ENCODE peak calls at places on chromosome 18, in ten cellular contexts. Z, A, J, F, X, W, H, L, N and V are unnamed samples.

GRCh38 chr18:77108001-77108692 is 24.4 kb downstream of the MBP start:
- DNase-seq in Z (peak), A (peak), J (no peak), F (no peak), X (no peak), W (peak), H (peak), L (no peak), N (peak), V (peak)

GRCh38 chr18:74476154-74476553 is 19.0 kb upstream of the DIPK1C start:
- DNase-seq in Z (peak), A (peak), J (no peak), F (no peak), X (peak), W (peak), H (peak), L (no peak), N (no peak), V (no peak)

GRCh38 chr18:44033144-44033543 is 647.5 kb upstream of the SETBP1 start:
- DNase-seq in Z (no peak), A (no peak), J (no peak), F (no peak), X (no peak), W (no peak), H (no peak), L (no peak), N (no peak), V (no peak)

GRCh38 chr18:41906528-41907256 is 48.3 kb upstream of the PIK3C3 start:
- DNase-seq in Z (peak), A (no peak), J (peak), F (no peak), X (no peak), W (peak), H (no peak), L (peak), N (peak), V (peak)

GRCh38 chr18:70382032-70382431 is 93.2 kb downstream of the SOCS6 start:
- DNase-seq in Z (no peak), A (no peak), J (no peak), F (peak), X (no peak), W (no peak), H (no peak), L (no peak), N (no peak), V (no peak)

GRCh38 chr18:31120594-31120993 is 18.4 kb upstream of the DSC2 start:
- DNase-seq in Z (no peak), A (no peak), J (no peak), F (no peak), X (no peak), W (no peak), H (no peak), L (no peak), N (no peak), V (no peak)

GRCh38 chr18:73168171-73168570 is 300.4 kb upstream of the NETO1 start:
- DNase-seq in Z (no peak), A (no peak), J (no peak), F (no peak), X (no peak), W (no peak), H (no peak), L (no peak), N (no peak), V (no peak)

GRCh38 chr18:60053747-60054304 is 154.0 kb downstream of the PMAIP1 start:
- DNase-seq in Z (peak), A (no peak), J (peak), F (no peak), X (no peak), W (peak), H (no peak), L (peak), N (peak), V (peak)

GRCh38 chr18:9516437-9517064 is 41.2 kb downstream of the RALBP1 start:
- DNase-seq in Z (peak), A (no peak), J (no peak), F (no peak), X (no peak), W (peak), H (no peak), L (no peak), N (no peak), V (peak)

GRCh38 chr18:41761329-41762028 is 193.6 kb upstream of the PIK3C3 start:
- DNase-seq in Z (peak), A (no peak), J (no peak), F (no peak), X (no peak), W (peak), H (no peak), L (no peak), N (peak), V (peak)

GRCh38 chr18:45548614-45549013 is 66.7 kb upstream of the SLC14A2 start:
- DNase-seq in Z (no peak), A (no peak), J (no peak), F (no peak), X (no peak), W (no peak), H (no peak), L (no peak), N (no peak), V (no peak)

GRCh38 chr18:40473221-40473620 is 1481.8 kb upstream of the PIK3C3 start:
- DNase-seq in Z (no peak), A (no peak), J (no peak), F (no peak), X (no peak), W (no peak), H (no peak), L (no peak), N (no peak), V (no peak)

GRCh38 chr18:9058426-9058825 is 44.1 kb upstream of the NDUFV2 start:
- DNase-seq in Z (no peak), A (no peak), J (no peak), F (no peak), X (no peak), W (peak), H (no peak), L (no peak), N (peak), V (no peak)

GRCh38 chr18:53541924-53542323 is 682.5 kb downstream of the MBD2 start:
- DNase-seq in Z (no peak), A (no peak), J (no peak), F (no peak), X (no peak), W (no peak), H (no peak), L (no peak), N (no peak), V (no peak)

GRCh38 chr18:80074183-80074582 is 34.9 kb upstream of the ADNP2 start:
- DNase-seq in Z (no peak), A (no peak), J (no peak), F (no peak), X (no peak), W (no peak), H (no peak), L (no peak), N (no peak), V (no peak)

GRCh38 chr18:30139631-30140287 is 902.8 kb downstream of the DSC3 start:
- DNase-seq in Z (no peak), A (no peak), J (no peak), F (no peak), X (no peak), W (no peak), H (no peak), L (no peak), N (no peak), V (no peak)

GRCh38 chr18:13381331-13381730 is 162.8 kb downstream of the LDLRAD4 start:
- DNase-seq in Z (no peak), A (no peak), J (no peak), F (no peak), X (no peak), W (no peak), H (no peak), L (no peak), N (no peak), V (no peak)

GRCh38 chr18:26096852-26097251 is 6.4 kb upstream of the SS18 start:
- DNase-seq in Z (no peak), A (no peak), J (no peak), F (no peak), X (no peak), W (no peak), H (no peak), L (no peak), N (no peak), V (no peak)

GRCh38 chr18:44149706-44150105 is 531.0 kb upstream of the SETBP1 start:
- DNase-seq in Z (peak), A (no peak), J (no peak), F (no peak), X (no peak), W (peak), H (no peak), L (no peak), N (peak), V (peak)

GRCh38 chr18:25915907-25916306 is 174.5 kb downstream of the SS18 start:
- DNase-seq in Z (no peak), A (no peak), J (no peak), F (no peak), X (no peak), W (no peak), H (no peak), L (no peak), N (no peak), V (no peak)

GRCh38 chr18:44518091-44518490 is 162.6 kb upstream of the SETBP1 start:
- DNase-seq in Z (no peak), A (no peak), J (no peak), F (no peak), X (no peak), W (peak), H (no peak), L (no peak), N (no peak), V (no peak)

GRCh38 chr18:28123401-28124030 is 53.4 kb downstream of the CDH2 start:
- DNase-seq in Z (no peak), A (no peak), J (no peak), F (no peak), X (no peak), W (peak), H (no peak), L (no peak), N (no peak), V (no peak)

GRCh38 chr18:79489048-79489899 is 93.5 kb downstream of the NFATC1 start:
- DNase-seq in Z (no peak), A (no peak), J (no peak), F (peak), X (peak), W (no peak), H (no peak), L (no peak), N (no peak), V (no peak)

GRCh38 chr18:70139138-70139537 is 66.3 kb downstream of the RTTN start:
- DNase-seq in Z (no peak), A (no peak), J (no peak), F (no peak), X (no peak), W (no peak), H (no peak), L (no peak), N (no peak), V (no peak)

GRCh38 chr18:23689616-23690504 is 607 bp downstream of the LAMA3 start:
- DNase-seq in Z (no peak), A (peak), J (no peak), F (peak), X (peak), W (no peak), H (peak), L (no peak), N (no peak), V (no peak)
- H3K4me3 ChIP-seq in Z (peak), A (peak), J (peak), F (peak), X (peak), W (peak), H (peak), L (no peak), N (peak), V (peak)

GRCh38 chr18:6414118-6414722 is 491 bp downstream of the L3MBTL4 start:
- DNase-seq in Z (no peak), A (peak), J (no peak), F (peak), X (peak), W (no peak), H (no peak), L (no peak), N (no peak), V (no peak)
- TF ChIP-seq CTCF in Z (no peak), A (peak), J (no peak), F (peak), X (peak), W (no peak), H (no peak), L (peak), N (no peak), V (no peak)

GRCh38 chr18:48541747-48542108 is 2.9 kb downstream of the CTIF start:
- DNase-seq in Z (no peak), A (no peak), J (no peak), F (no peak), X (no peak), W (no peak), H (no peak), L (no peak), N (no peak), V (no peak)

GRCh38 chr18:48544116-48544515 is 5.3 kb downstream of the CTIF start:
- DNase-seq in Z (peak), A (no peak), J (no peak), F (no peak), X (no peak), W (no peak), H (no peak), L (no peak), N (no peak), V (no peak)

GRCh38 chr18:48542513-48543181 is 3.8 kb downstream of the CTIF start:
- DNase-seq in Z (no peak), A (no peak), J (no peak), F (no peak), X (no peak), W (no peak), H (no peak), L (no peak), N (no peak), V (no peak)

GRCh38 chr18:48544661-48545415 is 6.0 kb downstream of the CTIF start:
- DNase-seq in Z (no peak), A (no peak), J (no peak), F (no peak), X (no peak), W (no peak), H (no peak), L (no peak), N (no peak), V (no peak)

DNA sequence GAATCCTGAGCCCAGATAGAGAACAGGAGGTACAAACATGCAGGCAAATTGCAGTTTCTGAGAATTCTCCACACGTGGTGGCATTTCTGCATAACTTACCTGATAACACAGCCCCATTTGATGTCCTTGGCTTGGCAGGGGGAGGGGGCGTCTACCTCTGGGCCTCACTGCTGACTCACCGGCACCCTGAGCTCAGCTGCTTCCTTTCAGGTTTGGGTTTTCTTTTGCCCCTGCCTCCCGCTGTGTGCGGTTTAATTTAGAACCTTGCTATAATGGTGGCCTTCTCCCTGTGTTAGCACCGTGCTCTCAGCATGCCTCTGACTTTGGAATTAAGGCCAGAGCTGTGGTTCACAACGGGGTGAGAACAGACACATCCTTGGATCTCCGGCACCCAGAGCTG is 4.4 kb downstream of the CTIF start:
- DNase-seq in Z (no peak), A (no peak), J (no peak), F (no peak), X (no peak), W (no peak), H (no peak), L (no peak), N (no peak), V (no peak)
- H3K4me3 ChIP-seq in Z (no peak), A (no peak), J (no peak), F (no peak), X (no peak), W (no peak), H (no peak), L (no peak), N (no peak), V (no peak)

GRCh38 chr18:63505566-63506335 is 29.0 kb downstream of the SERPINB5 start:
- DNase-seq in Z (peak), A (no peak), J (peak), F (no peak), X (no peak), W (peak), H (peak), L (no peak), N (no peak), V (no peak)

GRCh38 chr18:63511285-63511684 is 30.9 kb upstream of the SERPINB12 start:
- DNase-seq in Z (peak), A (no peak), J (peak), F (no peak), X (no peak), W (peak), H (peak), L (no peak), N (peak), V (peak)

GRCh38 chr18:63508634-63509033 is 31.9 kb downstream of the SERPINB5 start:
- DNase-seq in Z (no peak), A (no peak), J (no peak), F (no peak), X (no peak), W (no peak), H (no peak), L (no peak), N (no peak), V (no peak)

DNA sequence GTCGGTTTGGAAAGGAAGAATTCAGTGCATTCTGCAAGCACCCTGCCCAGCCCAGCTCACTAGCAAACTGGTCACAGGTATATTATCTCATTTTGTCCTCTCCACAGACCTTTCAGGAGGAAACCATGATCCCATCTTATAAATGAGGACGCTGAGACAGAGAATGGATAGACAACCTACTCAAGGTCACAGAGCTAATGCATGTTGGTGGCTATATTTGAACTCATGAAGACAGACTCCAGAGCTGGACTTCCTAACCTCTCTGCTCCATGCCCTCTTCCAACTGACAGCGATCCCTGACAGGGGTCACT is 29.5 kb downstream of the SERPINB5 start:
- DNase-seq in Z (no peak), A (no peak), J (no peak), F (no peak), X (no peak), W (no peak), H (no peak), L (no peak), N (no peak), V (no peak)
- TF ChIP-seq CTCF in Z (no peak), A (no peak), J (peak), F (no peak), X (no peak), W (no peak), H (no peak), L (no peak), N (no peak), V (no peak)